ENCODE peak calls at places on chromosomes 4 and X, in ten cellular contexts. N is nephron progenitor cell; L is dorsolateral prefrontal cortex; Y is KBM-7; H is effector memory CD8-positive, alpha-beta T cell; F is stimulated activated CD4-positive, alpha-beta T cell treated with anti-CD3 and anti-CD28 coated beads, TNF-alpha, amount 100 ng/mL, for 48 hours; Z is GF-D8; K is progenitor cell of endocrine pancreas; T is memory B cell; S is activated naive CD8-positive, alpha-beta T cell treated with anti-CD3 and anti-CD28 coated beads for 36 hours. M is an unnamed sample.

GRCh38 chr4:75596061-75596460 is 34.3 kb downstream of the CDKL2 start:
- DNase-seq in Z (no peak), L (no peak), N (no peak), F (no peak), S (no peak), K (no peak), H (no peak), Y (no peak), T (no peak), M (no peak)

GRCh38 chr4:77938560-77938959 is 75.9 kb downstream of the MRPL1 start:
- DNase-seq in K (no peak), L (no peak), Z (no peak), F (no peak), N (no peak), Y (no peak), T (no peak), H (no peak), S (no peak), M (no peak)

GRCh38 chrX:43971966-43972961 is 926 bp downstream of the NDP start:
- DNase-seq in T (no peak), S (no peak), L (no peak), Z (no peak), F (no peak), N (no peak), Y (no peak), H (no peak), K (no peak), M (no peak)

GRCh38 chrX:48714573-48714972 is 18.0 kb downstream of the SUV39H1 start:
- DNase-seq in Y (no peak), K (no peak), L (no peak), S (no peak), T (no peak), F (no peak), N (no peak), Z (no peak), H (no peak), M (no peak)

GRCh38 chr4:2700031-2700430 is 56.1 kb downstream of the TNIP2 start:
- DNase-seq in F (no peak), L (no peak), Z (no peak), K (no peak), S (no peak), T (no peak), H (no peak), Y (no peak), N (no peak), M (no peak)

GRCh38 chrX:57930051-57930450 is 19.8 kb upstream of the ZXDA start:
- DNase-seq in Z (no peak), K (no peak), H (no peak), Y (no peak), T (no peak), L (no peak), N (no peak), F (no peak), S (no peak), M (no peak)

GRCh38 chr4:5746829-5747745 is 36.1 kb downstream of the EVC start:
- DNase-seq in T (no peak), Z (no peak), K (no peak), H (no peak), N (no peak), F (no peak), S (no peak), L (no peak), Y (no peak), M (no peak)

GRCh38 chr4:20378181-20378580 is 126.5 kb downstream of the SLIT2 start:
- DNase-seq in S (no peak), Y (no peak), Z (no peak), N (no peak), T (no peak), H (no peak), L (no peak), K (no peak), F (no peak), M (no peak)

GRCh38 chr4:102554482-102554881 is 53.3 kb downstream of the NFKB1 start:
- DNase-seq in F (no peak), K (no peak), L (no peak), Z (no peak), S (no peak), T (no peak), N (no peak), Y (no peak), H (no peak), M (peak)

GRCh38 chr4:2085496-2085901 is 26.4 kb downstream of the NAT8L start:
- DNase-seq in N (no peak), F (no peak), K (no peak), S (no peak), T (no peak), H (no peak), Z (no peak), Y (no peak), L (no peak), M (no peak)

GRCh38 chr4:88672987-88673386 is 24.6 kb downstream of the NAP1L5 start:
- DNase-seq in K (no peak), F (no peak), S (peak), Y (peak), H (peak), T (no peak), N (peak), L (no peak), Z (no peak), M (no peak)

GRCh38 chr4:54837576-54838140 is 179.9 kb downstream of the KIT start:
- DNase-seq in H (no peak), K (no peak), Z (no peak), Y (no peak), N (no peak), L (no peak), S (no peak), F (no peak), T (no peak), M (no peak)

GRCh38 chr4:99248714-99249113 is 29.7 kb upstream of the ADH6 start:
- DNase-seq in H (no peak), Y (no peak), L (no peak), N (no peak), F (no peak), K (no peak), S (no peak), Z (no peak), T (no peak), M (no peak)

GRCh38 chr4:139207873-139208403 is 30.9 kb upstream of the ELF2 start:
- DNase-seq in N (no peak), Y (no peak), S (no peak), H (no peak), T (no peak), F (no peak), K (no peak), L (no peak), Z (peak), M (no peak)

M was measured in frontal cortex.